ENCODE peak calls at places on chromosomes 5 and 9, in six cellular contexts. One of them, this sample, is unnamed. For H3K4me1, the result is how much of the 10 kb centered on the place peaks cover.

GRCh38 chr5:65803699-65804426 is 81.9 kb downstream of the NLN start:
- DNase-seq in A549: no peak
- DNase-seq in endodermal cell: no peak
- DNase-seq in uterus: no peak
- DNase-seq in CD4-positive, alpha-beta memory T cell: no peak
- DNase-seq in small intestine: no peak
- DNase-seq in this sample: no peak

GRCh38 chr9:126985870-126986498 is 71.4 kb downstream of the RALGPS1 start:
- DNase-seq in uterus: no peak
- DNase-seq in A549: peak
- DNase-seq in small intestine: peak
- DNase-seq in CD4-positive, alpha-beta memory T cell: peak
- DNase-seq in endodermal cell: no peak
- DNase-seq in this sample: peak

GRCh38 chr5:138955013-138955660 is 80.0 kb upstream of the LRRTM2 start:
- DNase-seq in endodermal cell: no peak
- DNase-seq in A549: no peak
- DNase-seq in small intestine: peak
- DNase-seq in uterus: no peak
- DNase-seq in CD4-positive, alpha-beta memory T cell: no peak
- DNase-seq in this sample: no peak

GRCh38 chr5:111375645-111376044 is 136.7 kb downstream of the STARD4 start:
- DNase-seq in endodermal cell: no peak
- DNase-seq in uterus: no peak
- DNase-seq in small intestine: no peak
- DNase-seq in CD4-positive, alpha-beta memory T cell: no peak
- DNase-seq in A549: no peak
- DNase-seq in this sample: no peak

GRCh38 chr9:70491798-70492736 is 77.6 kb upstream of the KLF9 start:
- DNase-seq in uterus: no peak
- DNase-seq in A549: no peak
- DNase-seq in small intestine: peak
- DNase-seq in CD4-positive, alpha-beta memory T cell: no peak
- DNase-seq in endodermal cell: no peak
- DNase-seq in this sample: no peak

GRCh38 chr9:27117489-27118135 is 8.6 kb downstream of the TEK start:
- DNase-seq in A549: peak
- DNase-seq in endodermal cell: peak
- DNase-seq in uterus: peak
- DNase-seq in CD4-positive, alpha-beta memory T cell: no peak
- DNase-seq in small intestine: peak
- DNase-seq in this sample: no peak

GRCh38 chr9:13427587-13427986 is 148.1 kb upstream of the MPDZ start:
- DNase-seq in small intestine: peak
- DNase-seq in CD4-positive, alpha-beta memory T cell: no peak
- DNase-seq in uterus: no peak
- DNase-seq in endodermal cell: no peak
- DNase-seq in A549: peak
- DNase-seq in this sample: no peak

GRCh38 chr5:73947876-73948275 is 321.9 kb downstream of the ARHGEF28 start:
- DNase-seq in CD4-positive, alpha-beta memory T cell: no peak
- DNase-seq in A549: no peak
- DNase-seq in uterus: no peak
- DNase-seq in endodermal cell: no peak
- DNase-seq in small intestine: no peak
- DNase-seq in this sample: no peak

GRCh38 chr9:16873131-16873787 is 2.8 kb upstream of the BNC2 start:
- DNase-seq in endodermal cell: no peak
- DNase-seq in uterus: no peak
- DNase-seq in A549: peak
- DNase-seq in CD4-positive, alpha-beta memory T cell: no peak
- DNase-seq in small intestine: no peak
- DNase-seq in this sample: no peak

GRCh38 chr9:128987800-128988199 is 40.3 kb downstream of the NUP188 start:
- DNase-seq in uterus: no peak
- DNase-seq in small intestine: no peak
- DNase-seq in A549: no peak
- DNase-seq in endodermal cell: no peak
- DNase-seq in CD4-positive, alpha-beta memory T cell: no peak
- DNase-seq in this sample: peak

GRCh38 chr9:18905033-18905882 is 127.8 kb downstream of the SAXO1 start:
- DNase-seq in endodermal cell: no peak
- DNase-seq in uterus: no peak
- DNase-seq in CD4-positive, alpha-beta memory T cell: no peak
- DNase-seq in small intestine: no peak
- DNase-seq in A549: no peak
- DNase-seq in this sample: no peak

GRCh38 chr5:175493726-175494125 is 15.4 kb downstream of the SFXN1 start:
- DNase-seq in A549: no peak
- DNase-seq in endodermal cell: no peak
- DNase-seq in small intestine: no peak
- DNase-seq in CD4-positive, alpha-beta memory T cell: no peak
- DNase-seq in uterus: no peak
- DNase-seq in this sample: no peak

GRCh38 chr5:17012289-17012688 is 76.2 kb upstream of the MYO10 start:
- DNase-seq in uterus: no peak
- DNase-seq in endodermal cell: no peak
- DNase-seq in CD4-positive, alpha-beta memory T cell: no peak
- DNase-seq in A549: peak
- DNase-seq in small intestine: no peak
- DNase-seq in this sample: no peak

GRCh38 chr9:105632807-105633206 is 29.4 kb upstream of the TAL2 start:
- DNase-seq in endodermal cell: no peak
- DNase-seq in uterus: no peak
- DNase-seq in A549: no peak
- DNase-seq in CD4-positive, alpha-beta memory T cell: no peak
- DNase-seq in small intestine: no peak
- DNase-seq in this sample: no peak

GRCh38 chr9:117247271-117247670 is 167.6 kb downstream of the ASTN2 start:
- DNase-seq in uterus: no peak
- DNase-seq in CD4-positive, alpha-beta memory T cell: no peak
- DNase-seq in A549: peak
- DNase-seq in small intestine: peak
- DNase-seq in endodermal cell: peak
- DNase-seq in this sample: no peak

GRCh38 chr9:127884976-127885490 is 7.6 kb upstream of the AK1 start:
- DNase-seq in endodermal cell: no peak
- DNase-seq in small intestine: no peak
- DNase-seq in A549: no peak
- DNase-seq in uterus: peak
- DNase-seq in CD4-positive, alpha-beta memory T cell: no peak
- DNase-seq in this sample: no peak

GRCh38 chr5:132478498-132478855 is 12.1 kb downstream of the IRF1 start:
- DNase-seq in endodermal cell: no peak
- DNase-seq in CD4-positive, alpha-beta memory T cell: peak
- DNase-seq in small intestine: peak
- DNase-seq in A549: no peak
- DNase-seq in uterus: no peak
- DNase-seq in this sample: no peak

GRCh38 chr9:130461218-130461630 is 16.5 kb downstream of the ASS1 start:
- DNase-seq in small intestine: peak
- DNase-seq in A549: peak
- DNase-seq in endodermal cell: peak
- DNase-seq in uterus: peak
- DNase-seq in CD4-positive, alpha-beta memory T cell: peak
- DNase-seq in this sample: peak

GRCh38 chr5:77832166-77832770 is 56.1 kb upstream of the TBCA start:
- DNase-seq in A549: no peak
- DNase-seq in endodermal cell: peak
- DNase-seq in CD4-positive, alpha-beta memory T cell: no peak
- DNase-seq in uterus: no peak
- DNase-seq in small intestine: no peak
- DNase-seq in this sample: no peak

GRCh38 chr9:73575071-73575470 is 423.4 kb downstream of the ANXA1 start:
- DNase-seq in endodermal cell: no peak
- DNase-seq in small intestine: no peak
- DNase-seq in CD4-positive, alpha-beta memory T cell: no peak
- DNase-seq in uterus: no peak
- DNase-seq in A549: no peak
- DNase-seq in this sample: no peak

GRCh38 chr5:156322666-156323065 is 4.3 kb upstream of the SGCD start:
- DNase-seq in endodermal cell: no peak
- DNase-seq in small intestine: no peak
- DNase-seq in uterus: no peak
- DNase-seq in CD4-positive, alpha-beta memory T cell: no peak
- DNase-seq in A549: no peak
- DNase-seq in this sample: no peak

GRCh38 chr5:52139888-52140580 is 647.7 kb upstream of the ITGA1 start:
- DNase-seq in endodermal cell: no peak
- DNase-seq in A549: no peak
- DNase-seq in uterus: no peak
- DNase-seq in CD4-positive, alpha-beta memory T cell: no peak
- DNase-seq in small intestine: no peak
- DNase-seq in this sample: no peak

GRCh38 chr5:131765261-131765660 is 31.6 kb downstream of the FNIP1 start:
- DNase-seq in CD4-positive, alpha-beta memory T cell: no peak
- DNase-seq in small intestine: no peak
- DNase-seq in uterus: no peak
- DNase-seq in A549: no peak
- DNase-seq in endodermal cell: no peak
- DNase-seq in this sample: no peak

GRCh38 chr9:125235805-125236534 is 5.2 kb downstream of the HSPA5 start:
- DNase-seq in A549: no peak
- DNase-seq in CD4-positive, alpha-beta memory T cell: no peak
- DNase-seq in endodermal cell: no peak
- DNase-seq in small intestine: no peak
- DNase-seq in uterus: no peak
- DNase-seq in this sample: no peak
- H3K4me1 ChIP-seq in A549: half or more
- H3K4me1 ChIP-seq in CD4-positive, alpha-beta memory T cell: half or more
- H3K4me1 ChIP-seq in endodermal cell: under half
- H3K4me1 ChIP-seq in small intestine: under half
- H3K4me1 ChIP-seq in uterus: under half
- H3K4me1 ChIP-seq in this sample: under half

DNA sequence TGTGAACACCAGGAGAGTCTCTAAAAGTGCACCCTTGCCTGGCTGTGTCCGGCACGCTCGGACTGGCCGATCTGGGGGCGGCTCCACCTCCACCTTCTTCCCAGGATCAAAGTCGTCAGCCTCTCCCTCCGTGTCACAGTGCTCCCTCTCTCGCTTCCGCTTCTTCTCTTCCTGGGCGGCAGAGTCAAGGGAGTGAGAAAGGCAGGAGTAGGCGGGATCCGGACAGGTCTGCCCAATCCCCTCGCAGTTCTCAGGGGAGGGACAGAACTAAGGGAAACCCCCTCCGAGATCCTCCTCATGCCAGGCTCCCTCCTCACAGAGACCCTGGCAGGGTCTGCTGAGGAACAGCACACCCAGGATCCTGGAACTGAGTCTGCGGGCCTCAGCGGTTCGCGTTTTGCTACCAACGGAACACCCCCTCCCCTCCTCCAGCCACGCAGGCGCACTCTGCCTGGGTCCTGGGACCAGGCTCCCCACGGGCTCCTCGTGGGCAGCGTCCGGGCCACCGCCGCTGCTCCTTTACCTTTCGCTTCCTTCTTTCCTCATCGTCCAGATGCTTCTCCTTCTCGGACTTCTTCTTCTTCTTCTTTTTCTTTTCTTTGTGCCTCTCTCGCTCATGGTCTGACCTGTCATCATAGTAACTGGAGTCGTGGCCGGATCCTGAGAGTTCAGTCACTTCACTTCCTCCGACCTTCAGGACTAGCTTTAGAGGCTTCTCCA is 1.3 kb downstream of the BRD9 start:
- DNase-seq in A549: peak
- DNase-seq in endodermal cell: peak
- DNase-seq in CD4-positive, alpha-beta memory T cell: no peak
- DNase-seq in uterus: no peak
- DNase-seq in small intestine: peak
- DNase-seq in this sample: no peak
- H3K4me3 ChIP-seq in A549: peak
- H3K4me3 ChIP-seq in endodermal cell: peak
- H3K4me3 ChIP-seq in CD4-positive, alpha-beta memory T cell: peak
- H3K4me3 ChIP-seq in uterus: peak
- H3K4me3 ChIP-seq in small intestine: peak
- H3K4me3 ChIP-seq in this sample: no peak

GRCh38 chr5:115850771-115851416 is 9.2 kb downstream of the AP3S1 start:
- DNase-seq in CD4-positive, alpha-beta memory T cell: no peak
- DNase-seq in endodermal cell: no peak
- DNase-seq in small intestine: no peak
- DNase-seq in A549: no peak
- DNase-seq in uterus: no peak
- DNase-seq in this sample: no peak

GRCh38 chr5:115843444-115844130 is 1.9 kb downstream of the AP3S1 start:
- DNase-seq in uterus: no peak
- DNase-seq in endodermal cell: no peak
- DNase-seq in A549: no peak
- DNase-seq in CD4-positive, alpha-beta memory T cell: no peak
- DNase-seq in small intestine: no peak
- DNase-seq in this sample: no peak

GRCh38 chr5:115844321-115844817 is 2.6 kb downstream of the AP3S1 start:
- DNase-seq in uterus: no peak
- DNase-seq in CD4-positive, alpha-beta memory T cell: no peak
- DNase-seq in endodermal cell: no peak
- DNase-seq in small intestine: no peak
- DNase-seq in A549: no peak
- DNase-seq in this sample: no peak

GRCh38 chr5:115849258-115849798 is 7.6 kb downstream of the AP3S1 start:
- DNase-seq in small intestine: no peak
- DNase-seq in A549: no peak
- DNase-seq in uterus: no peak
- DNase-seq in endodermal cell: no peak
- DNase-seq in CD4-positive, alpha-beta memory T cell: no peak
- DNase-seq in this sample: no peak

GRCh38 chr5:115847290-115847689 is 5.6 kb downstream of the AP3S1 start:
- DNase-seq in uterus: no peak
- DNase-seq in endodermal cell: no peak
- DNase-seq in small intestine: no peak
- DNase-seq in CD4-positive, alpha-beta memory T cell: no peak
- DNase-seq in A549: no peak
- DNase-seq in this sample: no peak
- H3K4me1 ChIP-seq in uterus: under half
- H3K4me1 ChIP-seq in endodermal cell: under half
- H3K4me1 ChIP-seq in small intestine: under half
- H3K4me1 ChIP-seq in CD4-positive, alpha-beta memory T cell: under half
- H3K4me1 ChIP-seq in A549: under half
- H3K4me1 ChIP-seq in this sample: under half

DNA sequence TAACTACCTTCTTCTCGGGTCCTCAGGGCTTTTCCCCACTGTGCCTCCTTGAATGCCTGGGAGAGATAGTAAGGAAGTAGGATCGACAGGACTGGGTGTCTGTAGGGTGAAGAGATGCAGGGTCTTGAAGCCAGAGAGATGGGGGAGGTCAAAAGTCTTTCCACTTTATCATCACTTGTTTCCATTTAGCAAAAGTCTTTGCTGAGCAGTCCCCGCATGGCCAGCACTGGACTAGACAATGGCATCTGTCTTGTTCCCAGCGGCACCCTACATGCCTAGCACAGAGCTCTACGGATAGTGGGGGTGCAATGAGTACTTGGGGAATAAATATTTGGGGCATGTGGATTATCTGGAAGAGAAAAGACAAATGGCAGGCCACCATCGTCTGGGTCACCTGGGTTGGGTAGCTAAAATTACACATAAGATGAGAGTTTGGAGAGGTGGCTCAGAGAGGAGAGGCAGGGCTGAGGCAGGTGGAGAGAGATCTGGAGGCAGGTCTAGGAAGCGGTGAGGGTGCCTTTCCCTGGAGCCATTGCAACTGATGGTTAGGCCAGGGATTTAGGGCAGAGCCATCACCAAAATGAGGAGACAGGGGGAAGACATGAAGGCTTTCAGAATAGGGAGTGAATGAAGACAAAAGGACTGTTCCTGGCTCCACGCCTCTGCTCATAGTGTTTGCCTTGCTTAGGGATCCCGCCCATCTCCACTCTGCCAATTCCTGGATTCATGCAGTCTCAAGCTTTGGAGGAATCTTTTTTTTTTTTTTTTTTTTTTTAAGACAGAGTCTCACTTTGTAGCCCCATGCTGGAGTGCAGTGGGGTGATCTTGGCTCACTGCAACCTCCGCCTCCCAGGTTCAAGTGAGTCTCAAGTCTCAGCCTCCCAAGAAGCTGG is 250.8 kb upstream of the KLF4 start:
- DNase-seq in endodermal cell: no peak
- DNase-seq in A549: no peak
- DNase-seq in CD4-positive, alpha-beta memory T cell: no peak
- DNase-seq in uterus: peak
- DNase-seq in small intestine: no peak
- DNase-seq in this sample: no peak
- H3K4me3 ChIP-seq in endodermal cell: no peak
- H3K4me3 ChIP-seq in A549: no peak
- H3K4me3 ChIP-seq in CD4-positive, alpha-beta memory T cell: no peak
- H3K4me3 ChIP-seq in uterus: no peak
- H3K4me3 ChIP-seq in small intestine: no peak
- H3K4me3 ChIP-seq in this sample: no peak

This sample was measured in aorta.